ENCODE peak calls at places on chromosomes 13 and 19, in four cellular contexts. S, O, G and D are unnamed samples. For H3K9me1, the result is how much of the 10 kb centered on the place peaks cover.

GRCh38 chr13:50928088-50928487 is 18.5 kb downstream of the RNASEH2B start:
- DNase-seq in G (no peak), O (no peak), S (no peak), D (no peak)

GRCh38 chr19:48113190-48113917 is 2.7 kb upstream of the PLA2G4C start:
- DNase-seq in O (no peak), S (no peak), G (peak), D (no peak)

GRCh38 chr13:71039440-71039839 is 827.6 kb downstream of the DACH1 start:
- DNase-seq in O (no peak), G (no peak), S (no peak), D (no peak)

GRCh38 chr13:80399340-80400163 is 58.6 kb upstream of the SPRY2 start:
- DNase-seq in O (no peak), S (no peak), G (no peak), D (peak)

GRCh38 chr13:50412046-50412617 is 396.9 kb downstream of the KCNRG start:
- DNase-seq in S (no peak), G (peak), O (no peak), D (no peak)

GRCh38 chr19:3073931-3074595 is 11.8 kb upstream of the TLE5 start:
- DNase-seq in G (no peak), S (no peak), O (no peak), D (no peak)

GRCh38 chr19:50669319-50670101 is 20.3 kb downstream of the C19orf81 start:
- DNase-seq in O (peak), S (peak), G (peak), D (no peak)

GRCh38 chr19:13917888-13918406 is 11.9 kb downstream of the CC2D1A start:
- DNase-seq in O (no peak), G (no peak), S (no peak), D (no peak)

GRCh38 chr19:8000298-8001038 is 5.0 kb downstream of the ELAVL1 start:
- DNase-seq in O (no peak), S (no peak), G (no peak), D (no peak)

GRCh38 chr19:8004723-8005513 is 523 bp downstream of the ELAVL1 start:
- DNase-seq in O (peak), S (no peak), G (peak), D (no peak)

GRCh38 chr19:8001651-8001994 is 3.8 kb downstream of the ELAVL1 start:
- DNase-seq in S (no peak), G (no peak), O (no peak), D (no peak)

GRCh38 chr19:8004001-8004400 is 1.4 kb downstream of the ELAVL1 start:
- DNase-seq in O (no peak), S (no peak), G (no peak), D (no peak)

DNA sequence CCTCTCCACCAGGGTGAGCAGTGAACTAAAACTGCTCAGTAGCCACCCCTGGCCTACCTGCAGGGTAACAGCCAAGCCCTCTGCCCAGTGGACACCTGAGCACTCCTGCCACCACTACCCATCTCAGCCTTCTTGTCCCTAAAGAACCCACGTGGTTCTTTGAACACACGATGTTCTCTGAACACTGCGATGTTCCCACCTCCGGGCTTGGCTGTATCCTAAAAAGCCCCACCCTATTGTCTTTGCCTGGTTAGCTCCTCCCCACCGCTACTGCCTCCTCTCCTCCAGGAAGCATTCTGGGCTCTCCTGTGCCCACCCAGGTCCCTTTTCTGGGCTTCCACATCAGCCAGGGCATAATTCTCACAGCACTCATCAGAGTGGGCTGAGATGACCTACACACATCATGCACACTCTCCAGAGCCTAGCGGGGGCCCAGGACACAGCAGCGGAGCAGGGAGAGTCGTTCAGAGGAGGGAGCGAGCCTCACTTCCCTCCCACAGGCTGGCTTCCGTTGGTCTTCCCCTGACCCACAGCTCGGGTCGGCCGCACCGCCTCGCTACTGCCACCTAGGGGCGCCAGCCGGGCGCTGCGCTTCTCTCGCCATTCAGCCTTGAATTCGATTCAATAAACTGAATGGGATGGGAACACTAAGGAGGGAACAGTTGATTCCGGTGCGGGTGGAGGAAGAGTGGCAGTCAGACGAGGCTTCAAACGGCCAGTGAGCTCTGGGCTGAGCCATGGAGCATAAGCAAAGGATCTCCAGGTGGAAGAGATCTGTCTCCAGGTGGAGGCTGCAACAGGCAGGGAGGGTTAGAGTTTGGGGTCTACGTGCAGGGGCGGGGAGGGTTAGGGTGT is 3.2 kb downstream of the ELAVL1 start:
- DNase-seq in O (peak), S (peak), G (peak), D (no peak)
- TF ChIP-seq CTCF in O (peak), S (peak), G (peak), D (peak)

GRCh38 chr13:30880151-30880551 is 25.9 kb upstream of the MEDAG start:
- DNase-seq in G (peak), S (no peak), O (no peak), D (no peak)

GRCh38 chr13:30880756-30881155 is 25.3 kb upstream of the MEDAG start:
- DNase-seq in G (peak), S (no peak), O (peak), D (no peak)

GRCh38 chr13:30881931-30882899 is 23.9 kb upstream of the MEDAG start:
- DNase-seq in G (no peak), S (no peak), O (no peak), D (no peak)

GRCh38 chr13:30882996-30883766 is 22.9 kb upstream of the MEDAG start:
- DNase-seq in G (no peak), S (no peak), O (no peak), D (no peak)

GRCh38 chr13:30881191-30881651 is 24.9 kb upstream of the MEDAG start:
- DNase-seq in G (no peak), O (no peak), S (no peak), D (no peak)
- H3K27ac ChIP-seq in G (peak), O (no peak), S (no peak), D (no peak)

GRCh38 chr19:5112175-5112574 is 143.3 kb downstream of the KDM4B start:
- DNase-seq in O (no peak), S (no peak), G (no peak), D (no peak)
- H3K9me1 ChIP-seq in O (under half), S (under half), G (under half), D (under half)

DNA sequence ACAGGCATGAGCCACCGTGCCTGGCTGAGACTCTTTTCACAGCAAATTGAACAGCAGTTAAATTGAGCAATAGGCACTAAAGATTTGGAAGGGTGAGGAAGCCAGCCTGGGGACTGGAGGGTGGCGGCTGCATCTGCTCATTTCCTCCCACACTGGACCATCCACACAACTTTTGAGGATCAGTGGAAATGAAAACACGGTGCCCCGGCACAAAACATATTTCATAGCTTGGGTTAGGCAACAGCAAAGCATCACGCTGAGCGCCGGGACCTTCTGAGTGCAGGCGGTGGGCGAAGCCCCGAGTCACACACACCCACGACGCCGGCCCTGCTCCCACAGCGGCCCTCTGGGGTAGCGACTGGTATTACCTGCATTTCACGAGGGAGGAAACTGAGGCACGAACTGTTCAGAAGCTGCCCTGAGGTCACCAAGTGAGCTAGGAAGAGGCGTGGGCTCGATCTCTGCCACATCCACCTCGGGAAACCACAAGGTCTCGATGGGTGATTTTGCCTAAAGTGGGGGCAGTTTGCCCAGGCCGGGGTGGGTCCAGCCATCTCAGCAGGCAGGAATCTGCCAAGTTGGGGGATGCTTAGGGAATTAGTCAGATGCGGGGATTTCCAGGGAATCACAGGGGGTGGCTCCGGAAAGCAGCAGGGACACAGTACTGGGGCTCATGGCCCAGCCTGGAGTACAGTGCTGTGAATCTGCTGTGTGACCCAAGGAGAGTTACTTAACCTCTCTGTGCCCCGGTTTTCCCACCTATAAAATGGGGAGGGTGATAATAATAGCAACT is 3.5 kb upstream of the SBNO2 start:
- DNase-seq in S (no peak), O (peak), G (peak), D (peak)
- TF ChIP-seq CTCF in S (peak), O (no peak), G (peak), D (peak)

GRCh38 chr13:39835253-39835652 is 179.8 kb downstream of the COG6 start:
- DNase-seq in O (no peak), S (no peak), G (no peak), D (no peak)
- H3K27ac ChIP-seq in O (no peak), S (no peak), G (no peak), D (no peak)

DNA sequence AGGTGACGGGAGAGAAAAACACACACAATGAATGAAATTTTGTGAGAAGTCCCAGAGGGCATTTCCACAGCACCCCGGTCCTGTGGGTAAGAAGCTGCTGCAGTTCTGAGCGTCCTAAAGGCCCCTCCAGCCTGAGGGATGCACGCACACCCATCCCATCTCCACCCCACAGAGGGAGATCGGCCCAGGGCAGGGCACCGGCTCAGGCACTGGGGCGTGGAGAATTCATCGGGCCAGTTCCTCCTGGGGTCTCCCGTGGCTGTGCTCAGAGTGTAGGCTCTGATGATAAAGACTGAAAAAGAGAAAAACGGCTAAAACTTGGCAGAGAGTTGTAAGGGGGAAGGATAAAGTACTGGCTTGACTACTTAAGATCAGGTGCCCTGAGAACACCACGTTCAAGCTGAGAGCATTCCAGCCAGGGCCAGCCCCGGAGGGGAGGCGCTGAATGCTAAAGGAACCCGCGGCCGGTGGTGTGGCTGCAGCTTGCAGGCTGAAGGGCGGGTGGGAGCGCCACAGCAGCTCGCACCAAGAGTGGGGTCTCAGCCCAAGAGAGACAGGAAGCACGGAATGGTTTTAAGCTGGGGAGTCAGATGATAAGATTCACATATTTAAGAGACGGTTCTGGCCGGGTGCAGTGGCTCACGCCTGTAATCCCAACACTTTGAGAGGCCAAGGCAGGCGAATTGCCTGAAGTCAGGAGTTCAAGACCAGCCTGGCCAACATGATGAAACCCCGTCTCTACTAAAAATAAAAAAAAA is 121.9 kb upstream of the SPACA7 start:
- DNase-seq in S (no peak), G (no peak), O (no peak), D (no peak)
- H3K9me1 ChIP-seq in S (under half), G (under half), O (under half), D (under half)

GRCh38 chr19:1248454-1249297 is at the start of gene MIDN:
- DNase-seq in S (peak), O (peak), G (peak), D (no peak)

GRCh38 chr19:1249990-1250298 is 1.6 kb downstream of the MIDN start:
- DNase-seq in G (no peak), O (no peak), S (no peak), D (no peak)

GRCh38 chr19:1249298-1249989 is 1.1 kb downstream of the MIDN start:
- DNase-seq in O (peak), G (peak), S (peak), D (no peak)

GRCh38 chr19:1245884-1246816 is 2.2 kb upstream of the MIDN start:
- DNase-seq in G (no peak), S (no peak), O (no peak), D (no peak)

DNA sequence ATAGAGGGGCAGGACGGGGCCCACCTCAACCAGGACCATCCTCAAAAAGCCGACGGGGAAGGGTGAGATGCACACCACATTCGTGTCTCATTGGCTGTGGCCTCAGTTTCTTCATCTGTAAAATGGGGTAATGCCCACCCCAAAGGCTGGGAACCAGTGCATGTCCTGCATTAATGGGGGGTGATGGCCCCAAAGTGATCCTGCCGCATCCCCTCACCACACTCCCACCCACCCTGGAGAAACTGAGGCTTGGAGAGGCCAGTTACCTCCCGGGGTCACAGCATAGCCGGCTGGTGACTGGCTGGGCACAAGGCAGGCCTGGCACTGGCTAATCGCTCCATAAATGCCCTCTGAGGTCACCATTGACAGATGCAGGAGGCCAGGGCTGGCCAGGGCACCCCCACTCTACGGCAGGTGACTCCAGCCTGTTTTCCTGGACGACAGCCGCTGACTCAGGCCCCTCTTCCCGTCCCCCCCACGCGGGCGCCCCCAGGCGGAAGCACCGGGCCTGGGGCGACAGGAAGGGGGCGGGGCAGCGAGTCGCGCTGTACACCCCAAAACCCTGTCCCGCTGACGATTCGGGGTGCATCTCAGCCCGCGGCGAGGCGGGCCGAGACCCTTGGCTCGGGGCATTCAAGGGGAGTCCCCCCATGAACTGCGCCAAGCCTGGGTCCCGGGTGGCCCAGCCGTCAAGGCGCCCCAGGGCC is 483 bp upstream of the MIDN start:
- DNase-seq in S (no peak), G (peak), O (peak), D (no peak)
- TF ChIP-seq CTCF in S (peak), G (peak), O (peak), D (no peak)

GRCh38 chr19:12736854-12737665 is at the start of gene GET3:
- DNase-seq in S (peak), O (peak), G (peak), D (peak)
- H3K27ac ChIP-seq in S (peak), O (peak), G (peak), D (peak)